ENCODE peak calls at places on chromosomes 3 and 15, in eight cellular contexts. One of them, this sample, is unnamed.

GRCh38 chr3:74633021-74633420 is 18.6 kb upstream of the CNTN3 start:
- DNase-seq in activated naive CD4-positive, alpha-beta T cell: no peak
- DNase-seq in Peyer's patch: no peak
- DNase-seq in HS-27A: no peak
- DNase-seq in WERI-Rb-1: no peak
- DNase-seq in GM04503: peak
- DNase-seq in activated naive CD8-positive, alpha-beta T cell treated with anti-CD3 and anti-CD28 coated beads, Interleukin-2, amount 10 ng/mL, durations not matched to agents 7 days and 5 days: no peak
- DNase-seq in Right ventricle myocardium superior: no peak
- DNase-seq in this sample: no peak

GRCh38 chr3:48970568-48970967 is 19.5 kb upstream of the P4HTM start:
- DNase-seq in activated naive CD4-positive, alpha-beta T cell: no peak
- DNase-seq in Peyer's patch: no peak
- DNase-seq in WERI-Rb-1: no peak
- DNase-seq in Right ventricle myocardium superior: no peak
- DNase-seq in HS-27A: no peak
- DNase-seq in activated naive CD8-positive, alpha-beta T cell treated with anti-CD3 and anti-CD28 coated beads, Interleukin-2, amount 10 ng/mL, durations not matched to agents 7 days and 5 days: no peak
- DNase-seq in GM04503: no peak
- DNase-seq in this sample: no peak

GRCh38 chr3:187040637-187041361 is 98.5 kb downstream of the RPL39L start:
- DNase-seq in GM04503: no peak
- DNase-seq in Peyer's patch: no peak
- DNase-seq in activated naive CD4-positive, alpha-beta T cell: no peak
- DNase-seq in WERI-Rb-1: no peak
- DNase-seq in activated naive CD8-positive, alpha-beta T cell treated with anti-CD3 and anti-CD28 coated beads, Interleukin-2, amount 10 ng/mL, durations not matched to agents 7 days and 5 days: no peak
- DNase-seq in Right ventricle myocardium superior: no peak
- DNase-seq in HS-27A: no peak
- DNase-seq in this sample: no peak

GRCh38 chr3:185477316-185477715 is 21.5 kb downstream of the TMEM41A start:
- DNase-seq in WERI-Rb-1: no peak
- DNase-seq in GM04503: no peak
- DNase-seq in HS-27A: no peak
- DNase-seq in Right ventricle myocardium superior: no peak
- DNase-seq in activated naive CD4-positive, alpha-beta T cell: no peak
- DNase-seq in Peyer's patch: no peak
- DNase-seq in activated naive CD8-positive, alpha-beta T cell treated with anti-CD3 and anti-CD28 coated beads, Interleukin-2, amount 10 ng/mL, durations not matched to agents 7 days and 5 days: no peak
- DNase-seq in this sample: no peak

GRCh38 chr3:10115326-10116137 is at the start of gene BRK1:
- DNase-seq in Peyer's patch: peak
- DNase-seq in activated naive CD4-positive, alpha-beta T cell: peak
- DNase-seq in WERI-Rb-1: peak
- DNase-seq in HS-27A: peak
- DNase-seq in activated naive CD8-positive, alpha-beta T cell treated with anti-CD3 and anti-CD28 coated beads, Interleukin-2, amount 10 ng/mL, durations not matched to agents 7 days and 5 days: peak
- DNase-seq in Right ventricle myocardium superior: peak
- DNase-seq in GM04503: peak
- DNase-seq in this sample: peak

GRCh38 chr15:62770752-62771151 is 271.8 kb upstream of the TPM1 start:
- DNase-seq in WERI-Rb-1: no peak
- DNase-seq in HS-27A: peak
- DNase-seq in GM04503: peak
- DNase-seq in Right ventricle myocardium superior: no peak
- DNase-seq in Peyer's patch: no peak
- DNase-seq in activated naive CD4-positive, alpha-beta T cell: no peak
- DNase-seq in activated naive CD8-positive, alpha-beta T cell treated with anti-CD3 and anti-CD28 coated beads, Interleukin-2, amount 10 ng/mL, durations not matched to agents 7 days and 5 days: no peak
- DNase-seq in this sample: no peak

GRCh38 chr3:21665444-21665843 is 85.6 kb downstream of the ZNF385D start:
- DNase-seq in activated naive CD8-positive, alpha-beta T cell treated with anti-CD3 and anti-CD28 coated beads, Interleukin-2, amount 10 ng/mL, durations not matched to agents 7 days and 5 days: no peak
- DNase-seq in WERI-Rb-1: no peak
- DNase-seq in Right ventricle myocardium superior: no peak
- DNase-seq in activated naive CD4-positive, alpha-beta T cell: no peak
- DNase-seq in Peyer's patch: no peak
- DNase-seq in GM04503: no peak
- DNase-seq in HS-27A: no peak
- DNase-seq in this sample: no peak

GRCh38 chr3:132311860-132312259 is 5.3 kb upstream of the ACP3 start:
- DNase-seq in Right ventricle myocardium superior: no peak
- DNase-seq in WERI-Rb-1: no peak
- DNase-seq in activated naive CD8-positive, alpha-beta T cell treated with anti-CD3 and anti-CD28 coated beads, Interleukin-2, amount 10 ng/mL, durations not matched to agents 7 days and 5 days: no peak
- DNase-seq in HS-27A: no peak
- DNase-seq in Peyer's patch: no peak
- DNase-seq in GM04503: no peak
- DNase-seq in activated naive CD4-positive, alpha-beta T cell: no peak
- DNase-seq in this sample: no peak

GRCh38 chr3:176633511-176633910 is 563.8 kb downstream of the TBL1XR1 start:
- DNase-seq in GM04503: no peak
- DNase-seq in WERI-Rb-1: peak
- DNase-seq in Peyer's patch: no peak
- DNase-seq in activated naive CD8-positive, alpha-beta T cell treated with anti-CD3 and anti-CD28 coated beads, Interleukin-2, amount 10 ng/mL, durations not matched to agents 7 days and 5 days: no peak
- DNase-seq in HS-27A: no peak
- DNase-seq in activated naive CD4-positive, alpha-beta T cell: no peak
- DNase-seq in Right ventricle myocardium superior: no peak
- DNase-seq in this sample: no peak

GRCh38 chr3:65368866-65369265 is 669.9 kb downstream of the MAGI1 start:
- DNase-seq in Right ventricle myocardium superior: no peak
- DNase-seq in activated naive CD4-positive, alpha-beta T cell: no peak
- DNase-seq in GM04503: no peak
- DNase-seq in HS-27A: no peak
- DNase-seq in WERI-Rb-1: no peak
- DNase-seq in activated naive CD8-positive, alpha-beta T cell treated with anti-CD3 and anti-CD28 coated beads, Interleukin-2, amount 10 ng/mL, durations not matched to agents 7 days and 5 days: no peak
- DNase-seq in Peyer's patch: no peak
- DNase-seq in this sample: no peak

GRCh38 chr3:127694467-127695215 is 21.9 kb downstream of the ABTB1 start:
- DNase-seq in activated naive CD8-positive, alpha-beta T cell treated with anti-CD3 and anti-CD28 coated beads, Interleukin-2, amount 10 ng/mL, durations not matched to agents 7 days and 5 days: peak
- DNase-seq in activated naive CD4-positive, alpha-beta T cell: no peak
- DNase-seq in Right ventricle myocardium superior: peak
- DNase-seq in WERI-Rb-1: peak
- DNase-seq in HS-27A: no peak
- DNase-seq in GM04503: no peak
- DNase-seq in Peyer's patch: peak
- DNase-seq in this sample: no peak

GRCh38 chr3:124986153-124987143 is 51.9 kb upstream of the MUC13 start:
- DNase-seq in Right ventricle myocardium superior: no peak
- DNase-seq in HS-27A: peak
- DNase-seq in activated naive CD4-positive, alpha-beta T cell: no peak
- DNase-seq in activated naive CD8-positive, alpha-beta T cell treated with anti-CD3 and anti-CD28 coated beads, Interleukin-2, amount 10 ng/mL, durations not matched to agents 7 days and 5 days: no peak
- DNase-seq in Peyer's patch: no peak
- DNase-seq in WERI-Rb-1: no peak
- DNase-seq in GM04503: peak
- DNase-seq in this sample: peak

GRCh38 chr3:104696470-104696869 is 670.2 kb upstream of the ALCAM start:
- DNase-seq in activated naive CD8-positive, alpha-beta T cell treated with anti-CD3 and anti-CD28 coated beads, Interleukin-2, amount 10 ng/mL, durations not matched to agents 7 days and 5 days: no peak
- DNase-seq in HS-27A: no peak
- DNase-seq in Peyer's patch: no peak
- DNase-seq in WERI-Rb-1: no peak
- DNase-seq in activated naive CD4-positive, alpha-beta T cell: no peak
- DNase-seq in Right ventricle myocardium superior: no peak
- DNase-seq in GM04503: no peak
- DNase-seq in this sample: no peak

GRCh38 chr3:197380786-197381185 is 82.4 kb upstream of the DLG1 start:
- DNase-seq in WERI-Rb-1: no peak
- DNase-seq in GM04503: no peak
- DNase-seq in activated naive CD8-positive, alpha-beta T cell treated with anti-CD3 and anti-CD28 coated beads, Interleukin-2, amount 10 ng/mL, durations not matched to agents 7 days and 5 days: no peak
- DNase-seq in Right ventricle myocardium superior: no peak
- DNase-seq in activated naive CD4-positive, alpha-beta T cell: no peak
- DNase-seq in Peyer's patch: no peak
- DNase-seq in HS-27A: no peak
- DNase-seq in this sample: no peak

GRCh38 chr15:89023311-89023961 is 64.8 kb upstream of the ABHD2 start:
- DNase-seq in WERI-Rb-1: no peak
- DNase-seq in activated naive CD8-positive, alpha-beta T cell treated with anti-CD3 and anti-CD28 coated beads, Interleukin-2, amount 10 ng/mL, durations not matched to agents 7 days and 5 days: no peak
- DNase-seq in Right ventricle myocardium superior: no peak
- DNase-seq in activated naive CD4-positive, alpha-beta T cell: no peak
- DNase-seq in Peyer's patch: no peak
- DNase-seq in HS-27A: no peak
- DNase-seq in GM04503: no peak
- DNase-seq in this sample: no peak

GRCh38 chr3:184371570-184372018 is 6.4 kb downstream of the THPO start:
- DNase-seq in activated naive CD4-positive, alpha-beta T cell: peak
- DNase-seq in WERI-Rb-1: peak
- DNase-seq in Right ventricle myocardium superior: peak
- DNase-seq in HS-27A: peak
- DNase-seq in GM04503: peak
- DNase-seq in activated naive CD8-positive, alpha-beta T cell treated with anti-CD3 and anti-CD28 coated beads, Interleukin-2, amount 10 ng/mL, durations not matched to agents 7 days and 5 days: peak
- DNase-seq in Peyer's patch: peak
- DNase-seq in this sample: peak

GRCh38 chr3:156535162-156535627 is 19.7 kb downstream of the SSR3 start:
- DNase-seq in HS-27A: peak
- DNase-seq in activated naive CD4-positive, alpha-beta T cell: no peak
- DNase-seq in WERI-Rb-1: no peak
- DNase-seq in Peyer's patch: no peak
- DNase-seq in activated naive CD8-positive, alpha-beta T cell treated with anti-CD3 and anti-CD28 coated beads, Interleukin-2, amount 10 ng/mL, durations not matched to agents 7 days and 5 days: no peak
- DNase-seq in Right ventricle myocardium superior: peak
- DNase-seq in GM04503: peak
- DNase-seq in this sample: peak

GRCh38 chr3:121796970-121797369 is 37.9 kb downstream of the IQCB1 start:
- DNase-seq in activated naive CD4-positive, alpha-beta T cell: no peak
- DNase-seq in GM04503: no peak
- DNase-seq in Right ventricle myocardium superior: no peak
- DNase-seq in HS-27A: no peak
- DNase-seq in Peyer's patch: no peak
- DNase-seq in WERI-Rb-1: no peak
- DNase-seq in activated naive CD8-positive, alpha-beta T cell treated with anti-CD3 and anti-CD28 coated beads, Interleukin-2, amount 10 ng/mL, durations not matched to agents 7 days and 5 days: no peak
- DNase-seq in this sample: no peak

GRCh38 chr3:149364624-149365023 is 12.8 kb downstream of the TM4SF1 start:
- DNase-seq in Right ventricle myocardium superior: no peak
- DNase-seq in activated naive CD4-positive, alpha-beta T cell: no peak
- DNase-seq in HS-27A: no peak
- DNase-seq in WERI-Rb-1: no peak
- DNase-seq in GM04503: no peak
- DNase-seq in activated naive CD8-positive, alpha-beta T cell treated with anti-CD3 and anti-CD28 coated beads, Interleukin-2, amount 10 ng/mL, durations not matched to agents 7 days and 5 days: no peak
- DNase-seq in Peyer's patch: no peak
- DNase-seq in this sample: no peak

GRCh38 chr3:41985018-41985417 is 23.1 kb upstream of the ULK4 start:
- DNase-seq in HS-27A: no peak
- DNase-seq in activated naive CD4-positive, alpha-beta T cell: no peak
- DNase-seq in GM04503: no peak
- DNase-seq in activated naive CD8-positive, alpha-beta T cell treated with anti-CD3 and anti-CD28 coated beads, Interleukin-2, amount 10 ng/mL, durations not matched to agents 7 days and 5 days: no peak
- DNase-seq in Peyer's patch: no peak
- DNase-seq in WERI-Rb-1: no peak
- DNase-seq in Right ventricle myocardium superior: no peak
- DNase-seq in this sample: no peak

GRCh38 chr15:66115568-66116206 is 137.9 kb downstream of the MEGF11 start:
- DNase-seq in GM04503: no peak
- DNase-seq in Peyer's patch: no peak
- DNase-seq in Right ventricle myocardium superior: no peak
- DNase-seq in WERI-Rb-1: no peak
- DNase-seq in activated naive CD4-positive, alpha-beta T cell: no peak
- DNase-seq in HS-27A: no peak
- DNase-seq in activated naive CD8-positive, alpha-beta T cell treated with anti-CD3 and anti-CD28 coated beads, Interleukin-2, amount 10 ng/mL, durations not matched to agents 7 days and 5 days: peak
- DNase-seq in this sample: no peak

GRCh38 chr15:25391971-25392733 is 46.7 kb downstream of the UBE3A start:
- DNase-seq in HS-27A: no peak
- DNase-seq in Right ventricle myocardium superior: no peak
- DNase-seq in GM04503: peak
- DNase-seq in Peyer's patch: no peak
- DNase-seq in activated naive CD8-positive, alpha-beta T cell treated with anti-CD3 and anti-CD28 coated beads, Interleukin-2, amount 10 ng/mL, durations not matched to agents 7 days and 5 days: no peak
- DNase-seq in WERI-Rb-1: no peak
- DNase-seq in activated naive CD4-positive, alpha-beta T cell: no peak
- DNase-seq in this sample: no peak

GRCh38 chr3:100316656-100317069 is 17.9 kb upstream of the NIT2 start:
- DNase-seq in Peyer's patch: no peak
- DNase-seq in GM04503: peak
- DNase-seq in HS-27A: peak
- DNase-seq in WERI-Rb-1: peak
- DNase-seq in activated naive CD4-positive, alpha-beta T cell: no peak
- DNase-seq in Right ventricle myocardium superior: no peak
- DNase-seq in activated naive CD8-positive, alpha-beta T cell treated with anti-CD3 and anti-CD28 coated beads, Interleukin-2, amount 10 ng/mL, durations not matched to agents 7 days and 5 days: peak
- DNase-seq in this sample: peak

GRCh38 chr15:20346082-20346805 is 195.4 kb downstream of the GOLGA6L6 start:
- DNase-seq in GM04503: no peak
- DNase-seq in activated naive CD4-positive, alpha-beta T cell: no peak
- DNase-seq in HS-27A: no peak
- DNase-seq in WERI-Rb-1: no peak
- DNase-seq in Right ventricle myocardium superior: peak
- DNase-seq in Peyer's patch: peak
- DNase-seq in activated naive CD8-positive, alpha-beta T cell treated with anti-CD3 and anti-CD28 coated beads, Interleukin-2, amount 10 ng/mL, durations not matched to agents 7 days and 5 days: no peak
- DNase-seq in this sample: no peak

GRCh38 chr3:157159037-157159761 is 748 bp downstream of the CCNL1 start:
- DNase-seq in Peyer's patch: peak
- DNase-seq in HS-27A: no peak
- DNase-seq in GM04503: no peak
- DNase-seq in activated naive CD8-positive, alpha-beta T cell treated with anti-CD3 and anti-CD28 coated beads, Interleukin-2, amount 10 ng/mL, durations not matched to agents 7 days and 5 days: peak
- DNase-seq in activated naive CD4-positive, alpha-beta T cell: peak
- DNase-seq in Right ventricle myocardium superior: peak
- DNase-seq in WERI-Rb-1: peak
- DNase-seq in this sample: no peak

GRCh38 chr3:5194801-5195509 is 7.4 kb downstream of the EDEM1 start:
- DNase-seq in WERI-Rb-1: no peak
- DNase-seq in GM04503: no peak
- DNase-seq in Right ventricle myocardium superior: no peak
- DNase-seq in Peyer's patch: no peak
- DNase-seq in activated naive CD8-positive, alpha-beta T cell treated with anti-CD3 and anti-CD28 coated beads, Interleukin-2, amount 10 ng/mL, durations not matched to agents 7 days and 5 days: no peak
- DNase-seq in activated naive CD4-positive, alpha-beta T cell: no peak
- DNase-seq in HS-27A: no peak
- DNase-seq in this sample: peak